ENCODE peak calls at places on chromosomes 7 and 10, in seven cellular contexts. E is anterior cingulate cortex, Q is NCI-H1417, L is GM23248, X is nucleus accumbens, S is NCI-H2081, V is M059J. J is an unnamed sample.

GRCh38 chr7:70734436-70734835 is 397.5 kb upstream of the GALNT17 start:
- DNase-seq in L (peak; percentile 30), Q (no peak), X (no peak), V (peak; percentile 67), E (no peak), S (no peak), J (no peak)

GRCh38 chr10:9613338-9613737 is 1404.3 kb upstream of the CELF2 start:
- DNase-seq in Q (no peak), L (peak; percentile 30), E (no peak), S (no peak), V (no peak), X (no peak), J (no peak)

GRCh38 chr10:36612436-36612835 is 513.0 kb upstream of the ANKRD30A start:
- DNase-seq in E (no peak), L (no peak), V (no peak), S (no peak), X (no peak), Q (no peak), J (no peak)

GRCh38 chr7:134940711-134941110 is 45.6 kb upstream of the AGBL3 start:
- DNase-seq in L (no peak), V (no peak), X (no peak), Q (no peak), S (no peak), E (no peak), J (no peak)

GRCh38 chr7:50406935-50407334 is 43.2 kb downstream of the FIGNL1 start:
- DNase-seq in Q (no peak), V (no peak), S (no peak), E (no peak), X (no peak), L (no peak), J (no peak)

GRCh38 chr10:118107040-118107439 is 60.3 kb upstream of the RAB11FIP2 start:
- DNase-seq in E (no peak), L (peak; percentile 59), V (peak; percentile 3), S (no peak), Q (no peak), X (no peak), J (no peak)

GRCh38 chr10:124517931-124518330 is 56.3 kb downstream of the LHPP start:
- DNase-seq in S (no peak), V (no peak), X (no peak), Q (no peak), L (no peak), E (no peak), J (no peak)

GRCh38 chr7:132045002-132045401 is 488.6 kb upstream of the PODXL start:
- DNase-seq in Q (no peak), L (no peak), V (no peak), X (no peak), E (no peak), S (no peak), J (no peak)

GRCh38 chr10:123147635-123148413 is at the start of gene HMX2:
- DNase-seq in E (no peak), V (peak; percentile 24), L (no peak), S (peak; percentile 14), Q (no peak), X (no peak), J (peak; percentile 90)

GRCh38 chr10:69864321-69864720 is 62.6 kb downstream of the COL13A1 start:
- DNase-seq in L (peak; percentile 99), S (no peak), V (peak; percentile 91), Q (no peak), X (no peak), E (no peak), J (no peak)

GRCh38 chr7:100221767-100222444 is 2.2 kb downstream of the PVRIG start:
- DNase-seq in V (no peak), L (no peak), Q (no peak), X (no peak), E (no peak), S (no peak), J (no peak)

GRCh38 chr7:77674878-77675277 is 21.4 kb upstream of the RSBN1L start:
- DNase-seq in L (peak; percentile 79), E (no peak), S (no peak), X (no peak), V (peak; percentile 86), Q (no peak), J (no peak)

GRCh38 chr10:132897516-132898381 is 44.6 kb downstream of the CFAP46 start:
- DNase-seq in E (no peak), X (no peak), L (no peak), Q (no peak), S (no peak), V (no peak), J (no peak)

GRCh38 chr7:113410791-113411190 is 292.4 kb upstream of the SMIM30 start:
- DNase-seq in E (no peak), V (no peak), L (no peak), S (no peak), X (no peak), Q (no peak), J (no peak)

GRCh38 chr7:81383848-81384247 is 386.0 kb downstream of the HGF start:
- DNase-seq in L (no peak), X (no peak), S (no peak), V (no peak), E (no peak), Q (no peak), J (no peak)

GRCh38 chr7:90492250-90492649 is 22.8 kb downstream of the PTTG1IP2 start:
- DNase-seq in X (no peak), Q (no peak), E (no peak), V (no peak), L (no peak), S (no peak), J (no peak)

GRCh38 chr7:112214887-112215286 is 8.4 kb downstream of the ZNF277 start:
- DNase-seq in X (no peak), Q (no peak), V (no peak), S (no peak), E (no peak), L (no peak), J (no peak)

GRCh38 chr7:102261451-102261850 is 25.2 kb upstream of the SH2B2 start:
- DNase-seq in S (no peak), X (no peak), E (no peak), Q (no peak), V (no peak), L (no peak), J (no peak)

GRCh38 chr10:29751686-29752085 is 116.9 kb upstream of the SVIL start:
- DNase-seq in Q (no peak), X (no peak), L (no peak), V (no peak), S (no peak), E (no peak), J (no peak)

GRCh38 chr7:29337628-29338116 is 143.1 kb downstream of the CHN2 start:
- DNase-seq in Q (no peak), E (no peak), V (peak; percentile 5), X (no peak), L (no peak), S (no peak), J (no peak)

GRCh38 chr7:147182859-147183258 is 1066.3 kb downstream of the CNTNAP2 start:
- DNase-seq in V (no peak), S (no peak), X (no peak), E (no peak), Q (no peak), L (peak; percentile 6), J (no peak)

GRCh38 chr10:133262696-133263095 is 14.0 kb downstream of the ADAM8 start:
- DNase-seq in V (no peak), Q (peak; percentile 60), S (peak; percentile 65), X (no peak), E (no peak), L (no peak), J (peak; percentile 49)

GRCh38 chr10:178208-178607 is 43.0 kb downstream of the ZMYND11 start:
- DNase-seq in V (peak; percentile 25), X (no peak), S (peak; percentile 20), Q (peak; percentile 22), E (no peak), L (peak; percentile 65), J (no peak)

GRCh38 chr10:11636761-11637166 is 25.3 kb upstream of the USP6NL start:
- DNase-seq in X (no peak), L (no peak), S (no peak), Q (peak; percentile 10), E (no peak), V (no peak), J (no peak)

GRCh38 chr7:128302110-128302509 is 41.6 kb downstream of the RBM28 start:
- DNase-seq in L (peak; percentile 39), V (no peak), Q (no peak), E (no peak), S (no peak), X (no peak), J (no peak)

GRCh38 chr7:100348805-100349204 is 9.1 kb upstream of the PILRB start:
- DNase-seq in S (no peak), L (no peak), Q (no peak), E (no peak), V (no peak), X (no peak), J (no peak)

J was measured in NCI-H526.